ENCODE peak calls at places on chromosome 14, in four cellular contexts. One of them, this sample, is unnamed.

GRCh38 chr14:57091030-57091608 is 177.6 kb downstream of the EXOC5 start:
- DNase-seq in PC-9: no peak
- DNase-seq in tibial nerve: no peak
- DNase-seq in lung: no peak
- DNase-seq in this sample: no peak

GRCh38 chr14:95647926-95648325 is 38.3 kb upstream of the TCL1B start:
- DNase-seq in PC-9: no peak
- DNase-seq in tibial nerve: no peak
- DNase-seq in lung: no peak
- DNase-seq in this sample: no peak

GRCh38 chr14:64562432-64562831 is 12.7 kb downstream of the PPP1R36 start:
- DNase-seq in PC-9: peak; percentile 43
- DNase-seq in tibial nerve: no peak
- DNase-seq in lung: no peak
- DNase-seq in this sample: no peak

GRCh38 chr14:103149351-103149750 is 26.1 kb downstream of the TNFAIP2 start:
- DNase-seq in PC-9: no peak
- DNase-seq in tibial nerve: no peak
- DNase-seq in lung: no peak
- DNase-seq in this sample: no peak

GRCh38 chr14:59918824-59919581 is 941 bp upstream of the LRRC9 start:
- DNase-seq in PC-9: no peak
- DNase-seq in tibial nerve: peak; percentile 38
- DNase-seq in lung: no peak
- DNase-seq in this sample: no peak

GRCh38 chr14:101072945-101073597 is 169.5 kb upstream of the RTL1 start:
- DNase-seq in PC-9: peak; percentile 43
- DNase-seq in tibial nerve: no peak
- DNase-seq in lung: peak; percentile 29
- DNase-seq in this sample: peak; percentile 47

GRCh38 chr14:51208982-51209381 is 31.1 kb upstream of the TMX1 start:
- DNase-seq in PC-9: no peak
- DNase-seq in tibial nerve: no peak
- DNase-seq in lung: no peak
- DNase-seq in this sample: no peak

GRCh38 chr14:99040711-99041110 is 231.3 kb downstream of the BCL11B start:
- DNase-seq in PC-9: no peak
- DNase-seq in tibial nerve: no peak
- DNase-seq in lung: no peak
- DNase-seq in this sample: no peak

GRCh38 chr14:61304678-61305077 is 16.7 kb upstream of the PRKCH start:
- DNase-seq in PC-9: no peak
- DNase-seq in tibial nerve: no peak
- DNase-seq in lung: no peak
- DNase-seq in this sample: no peak

GRCh38 chr14:65352964-65353530 is 59.5 kb upstream of the FUT8 start:
- DNase-seq in PC-9: peak; percentile 77
- DNase-seq in tibial nerve: no peak
- DNase-seq in lung: no peak
- DNase-seq in this sample: no peak

GRCh38 chr14:69693145-69693544 is 73.8 kb upstream of the SRSF5 start:
- DNase-seq in PC-9: no peak
- DNase-seq in tibial nerve: no peak
- DNase-seq in lung: no peak
- DNase-seq in this sample: peak; percentile 28
- H3K4me1 ChIP-seq in PC-9: peaks cover 8% of the 10 kb centered on the region
- H3K4me1 ChIP-seq in tibial nerve: peaks cover 63% of the 10 kb centered on the region
- H3K4me1 ChIP-seq in lung: peaks cover 58% of the 10 kb centered on the region
- H3K4me1 ChIP-seq in this sample: peaks cover 61% of the 10 kb centered on the region

GRCh38 chr14:33676135-33676566 is 274.7 kb downstream of the EGLN3 start:
- DNase-seq in PC-9: no peak
- DNase-seq in tibial nerve: peak; percentile 9
- DNase-seq in lung: no peak
- DNase-seq in this sample: no peak
- TF ChIP-seq CTCF in PC-9: peak; percentile 18
- TF ChIP-seq CTCF in tibial nerve: no peak
- TF ChIP-seq CTCF in lung: no peak
- TF ChIP-seq CTCF in this sample: no peak

DNA sequence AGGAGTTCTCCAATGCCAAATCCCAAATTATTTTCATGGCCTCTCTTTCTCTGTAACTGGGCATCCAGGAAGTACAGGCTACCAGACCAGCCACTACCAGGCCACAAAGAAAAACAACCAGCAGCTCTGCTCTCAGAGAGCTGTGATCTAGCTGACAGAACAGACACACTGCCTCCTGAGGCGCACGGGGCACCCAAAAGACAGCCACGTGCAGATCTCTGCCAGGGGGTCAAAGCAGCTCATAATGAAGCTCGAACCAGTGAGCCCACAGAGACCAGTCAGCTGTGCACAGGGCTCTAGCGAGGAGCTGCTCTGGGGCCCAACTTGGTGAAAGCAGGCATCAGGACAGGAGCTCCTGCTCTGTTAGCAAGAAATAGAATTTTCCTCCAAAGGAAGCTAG is 30.4 kb downstream of the ACTN1 start:
- DNase-seq in PC-9: no peak
- DNase-seq in tibial nerve: no peak
- DNase-seq in lung: no peak
- DNase-seq in this sample: no peak
- H3K4me1 ChIP-seq in PC-9: peaks cover 74% of the 10 kb centered on the region
- H3K4me1 ChIP-seq in tibial nerve: peaks cover 59% of the 10 kb centered on the region
- H3K4me1 ChIP-seq in lung: peaks cover 47% of the 10 kb centered on the region
- H3K4me1 ChIP-seq in this sample: peaks cover 58% of the 10 kb centered on the region

DNA sequence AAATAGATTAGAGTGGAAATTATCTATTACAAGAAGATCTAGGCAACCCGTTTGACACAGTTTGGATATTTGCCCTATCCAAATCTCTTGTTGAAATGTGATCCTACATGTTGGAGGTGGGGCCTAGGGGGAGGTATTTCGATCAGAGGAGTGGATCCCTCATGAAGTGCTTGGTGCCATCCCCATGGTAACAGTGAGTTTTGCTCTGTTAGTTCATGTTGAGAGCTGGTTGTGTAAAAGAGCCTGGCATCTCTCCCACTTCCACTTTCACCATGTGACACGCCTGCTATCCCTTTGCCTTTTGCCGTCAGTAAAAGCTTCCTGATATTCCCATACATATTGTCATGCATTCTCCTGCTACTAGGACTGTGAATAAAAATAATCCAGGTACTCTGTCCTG is 66.4 kb upstream of the FLRT2 start:
- DNase-seq in PC-9: no peak
- DNase-seq in tibial nerve: peak; percentile 18
- DNase-seq in lung: peak; percentile 58
- DNase-seq in this sample: no peak
- TF ChIP-seq CTCF in PC-9: no peak
- TF ChIP-seq CTCF in tibial nerve: no peak
- TF ChIP-seq CTCF in lung: no peak
- TF ChIP-seq CTCF in this sample: no peak

This sample was measured in pancreas.